ENCODE peak calls at places on chromosomes 3 and 15, in five cellular contexts. One of them, this sample, is unnamed.

GRCh38 chr3:172147113-172147818 is 107.9 kb downstream of the FNDC3B start:
- DNase-seq in K562: no peak
- DNase-seq in SK-N-SH: no peak
- DNase-seq in HepG2: no peak
- DNase-seq in GM12878: no peak
- DNase-seq in this sample: no peak

GRCh38 chr3:132643366-132643765 is 16.2 kb downstream of the ACAD11 start:
- DNase-seq in GM12878: no peak
- DNase-seq in HepG2: no peak
- DNase-seq in SK-N-SH: no peak
- DNase-seq in K562: no peak
- DNase-seq in this sample: no peak

GRCh38 chr3:113234028-113234427 is 22.7 kb downstream of the BOC start:
- DNase-seq in SK-N-SH: no peak
- DNase-seq in K562: no peak
- DNase-seq in GM12878: no peak
- DNase-seq in HepG2: no peak
- DNase-seq in this sample: no peak

GRCh38 chr3:192851821-192852352 is 65.8 kb downstream of the MB21D2 start:
- DNase-seq in K562: no peak
- DNase-seq in HepG2: peak; percentile 86
- DNase-seq in SK-N-SH: peak; percentile 46
- DNase-seq in GM12878: no peak
- DNase-seq in this sample: no peak

GRCh38 chr15:76913737-76914136 is 8.6 kb upstream of the SCAPER start:
- DNase-seq in K562: no peak
- DNase-seq in GM12878: no peak
- DNase-seq in HepG2: no peak
- DNase-seq in SK-N-SH: no peak
- DNase-seq in this sample: no peak

GRCh38 chr3:134325106-134325705 is 49.0 kb downstream of the AMOTL2 start:
- DNase-seq in GM12878: no peak
- DNase-seq in K562: no peak
- DNase-seq in SK-N-SH: no peak
- DNase-seq in HepG2: no peak
- DNase-seq in this sample: no peak

GRCh38 chr3:13884851-13885703 is 5.2 kb upstream of the WNT7A start:
- DNase-seq in K562: peak; percentile 82
- DNase-seq in GM12878: no peak
- DNase-seq in SK-N-SH: peak; percentile 72
- DNase-seq in HepG2: peak; percentile 36
- DNase-seq in this sample: peak; percentile 66

GRCh38 chr3:56799251-56799882 is 2.4 kb downstream of the ARHGEF3 start:
- DNase-seq in GM12878: no peak
- DNase-seq in SK-N-SH: peak; percentile 59
- DNase-seq in K562: peak; percentile 26
- DNase-seq in HepG2: peak; percentile 73
- DNase-seq in this sample: no peak

GRCh38 chr15:41564286-41564959 is 5.4 kb downstream of the TYRO3 start:
- DNase-seq in SK-N-SH: peak; percentile 88
- DNase-seq in HepG2: peak; percentile 78
- DNase-seq in GM12878: no peak
- DNase-seq in K562: peak; percentile 66
- DNase-seq in this sample: no peak

GRCh38 chr3:124926426-124927116 is 8.0 kb downstream of the MUC13 start:
- DNase-seq in K562: no peak
- DNase-seq in GM12878: no peak
- DNase-seq in HepG2: peak; percentile 19
- DNase-seq in SK-N-SH: no peak
- DNase-seq in this sample: no peak

GRCh38 chr15:100250166-100250800 is 91.5 kb downstream of the ADAMTS17 start:
- DNase-seq in GM12878: no peak
- DNase-seq in K562: no peak
- DNase-seq in HepG2: no peak
- DNase-seq in SK-N-SH: no peak
- DNase-seq in this sample: no peak

GRCh38 chr3:129795596-129795995 is 97.9 kb downstream of the TMCC1 start:
- DNase-seq in GM12878: no peak
- DNase-seq in HepG2: no peak
- DNase-seq in SK-N-SH: no peak
- DNase-seq in K562: no peak
- DNase-seq in this sample: no peak

GRCh38 chr3:197339841-197340520 is 41.6 kb upstream of the DLG1 start:
- DNase-seq in GM12878: no peak
- DNase-seq in K562: no peak
- DNase-seq in SK-N-SH: peak; percentile 77
- DNase-seq in HepG2: peak; percentile 43
- DNase-seq in this sample: no peak

GRCh38 chr3:17456036-17456435 is 286.4 kb downstream of the TBC1D5 start:
- DNase-seq in SK-N-SH: no peak
- DNase-seq in HepG2: no peak
- DNase-seq in GM12878: no peak
- DNase-seq in K562: no peak
- DNase-seq in this sample: no peak

GRCh38 chr3:105790534-105790933 is 78.3 kb downstream of the CBLB start:
- DNase-seq in GM12878: no peak
- DNase-seq in HepG2: no peak
- DNase-seq in K562: no peak
- DNase-seq in SK-N-SH: no peak
- DNase-seq in this sample: no peak

GRCh38 chr3:185490241-185490640 is 8.6 kb downstream of the TMEM41A start:
- DNase-seq in SK-N-SH: no peak
- DNase-seq in K562: no peak
- DNase-seq in HepG2: no peak
- DNase-seq in GM12878: no peak
- DNase-seq in this sample: no peak

GRCh38 chr3:71564361-71564760 is 19.2 kb downstream of the FOXP1 start:
- DNase-seq in GM12878: no peak
- DNase-seq in K562: no peak
- DNase-seq in SK-N-SH: no peak
- DNase-seq in HepG2: no peak
- DNase-seq in this sample: no peak

GRCh38 chr3:55885721-55886120 is 398.6 kb upstream of the WNT5A start:
- DNase-seq in HepG2: no peak
- DNase-seq in K562: no peak
- DNase-seq in GM12878: no peak
- DNase-seq in SK-N-SH: no peak
- DNase-seq in this sample: no peak

GRCh38 chr15:38323895-38324294 is 71.3 kb downstream of the SPRED1 start:
- DNase-seq in SK-N-SH: no peak
- DNase-seq in HepG2: no peak
- DNase-seq in K562: no peak
- DNase-seq in GM12878: no peak
- DNase-seq in this sample: no peak

GRCh38 chr3:172836390-172836997 is 86.0 kb downstream of the ECT2 start:
- DNase-seq in K562: peak; percentile 24
- DNase-seq in HepG2: peak; percentile 35
- DNase-seq in GM12878: no peak
- DNase-seq in SK-N-SH: peak; percentile 27
- DNase-seq in this sample: peak; percentile 19

GRCh38 chr15:39624806-39625205 is 43.9 kb downstream of the THBS1 start:
- DNase-seq in HepG2: peak; percentile 50
- DNase-seq in SK-N-SH: no peak
- DNase-seq in K562: no peak
- DNase-seq in GM12878: peak; percentile 45
- DNase-seq in this sample: no peak

GRCh38 chr15:64911317-64912186 is at the start of gene ANKDD1A:
- DNase-seq in SK-N-SH: peak; percentile 98
- DNase-seq in HepG2: no peak
- DNase-seq in GM12878: no peak
- DNase-seq in K562: peak; percentile 72
- DNase-seq in this sample: peak; percentile 68
- TF ChIP-seq FOXM1 in SK-N-SH: no peak
- TF ChIP-seq FOXM1 in HepG2: no peak
- TF ChIP-seq FOXM1 in GM12878: no peak
- TF ChIP-seq FOXM1 in K562: no peak
- TF ChIP-seq FOXM1 in this sample: no peak

DNA sequence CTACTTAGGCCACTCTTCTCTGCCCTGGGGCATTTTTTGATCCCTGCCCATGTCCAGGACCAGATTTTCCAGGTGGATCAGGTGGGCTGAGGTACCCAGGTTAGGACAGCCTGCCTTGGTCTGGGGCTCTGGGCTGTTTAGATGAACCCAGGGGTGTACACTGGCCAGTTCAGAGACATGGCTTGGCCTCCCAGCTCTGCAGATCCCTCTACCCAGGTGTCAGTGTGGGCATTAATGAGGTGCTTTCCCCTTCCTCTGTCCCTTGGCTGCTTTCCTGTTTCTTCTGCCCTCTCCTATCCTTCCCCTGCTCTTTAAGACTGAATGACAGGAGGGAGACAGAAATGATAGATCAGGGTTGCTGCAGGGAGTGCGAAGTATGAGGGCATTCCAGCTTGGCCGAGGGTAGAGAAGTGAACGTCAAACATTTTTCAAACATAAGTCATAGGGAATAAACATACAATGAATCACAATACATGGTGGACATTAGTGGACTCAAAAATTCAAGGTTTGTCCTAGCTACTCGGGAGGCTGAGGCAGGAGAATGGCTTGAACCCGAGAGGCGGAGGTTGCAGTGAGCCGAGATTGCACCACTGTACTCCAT is 30.5 kb downstream of the RTP1 start:
- DNase-seq in K562: no peak
- DNase-seq in GM12878: no peak
- DNase-seq in HepG2: no peak
- DNase-seq in SK-N-SH: no peak
- DNase-seq in this sample: no peak
- TF ChIP-seq FOXM1 in K562: no peak
- TF ChIP-seq FOXM1 in GM12878: no peak
- TF ChIP-seq FOXM1 in HepG2: no peak
- TF ChIP-seq FOXM1 in SK-N-SH: no peak
- TF ChIP-seq FOXM1 in this sample: no peak

DNA sequence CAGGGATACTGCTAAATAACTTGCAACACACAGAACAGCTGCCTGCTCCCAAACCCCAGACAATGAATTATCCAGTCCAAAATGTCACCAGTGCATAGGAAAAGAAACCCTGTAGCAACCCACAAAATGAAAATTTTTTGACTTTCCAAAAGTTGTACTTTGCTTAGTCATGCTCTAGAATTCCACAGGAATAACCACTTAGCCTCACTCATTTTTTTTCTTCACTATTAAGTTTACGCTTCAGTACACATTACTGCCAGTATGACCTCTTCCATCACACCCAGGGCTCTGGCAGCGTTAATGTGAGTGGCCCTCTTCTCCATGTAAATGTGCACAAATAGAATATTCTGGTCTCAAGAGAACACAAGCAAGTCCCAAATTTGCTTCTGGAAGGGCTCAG is 259.8 kb downstream of the MAGI1 start:
- DNase-seq in HepG2: no peak
- DNase-seq in K562: no peak
- DNase-seq in GM12878: no peak
- DNase-seq in SK-N-SH: no peak
- DNase-seq in this sample: peak; percentile 27
- TF ChIP-seq FOXM1 in HepG2: no peak
- TF ChIP-seq FOXM1 in K562: no peak
- TF ChIP-seq FOXM1 in GM12878: no peak
- TF ChIP-seq FOXM1 in SK-N-SH: no peak
- TF ChIP-seq FOXM1 in this sample: no peak

GRCh38 chr15:67125589-67126502 is 60.4 kb downstream of the SMAD3 start:
- DNase-seq in HepG2: no peak
- DNase-seq in GM12878: no peak
- DNase-seq in SK-N-SH: no peak
- DNase-seq in K562: peak; percentile 42
- DNase-seq in this sample: no peak

GRCh38 chr15:67127334-67127664 is 61.9 kb downstream of the SMAD3 start:
- DNase-seq in HepG2: no peak
- DNase-seq in GM12878: no peak
- DNase-seq in SK-N-SH: no peak
- DNase-seq in K562: no peak
- DNase-seq in this sample: no peak

GRCh38 chr15:67126551-67127333 is 61.3 kb downstream of the SMAD3 start:
- DNase-seq in GM12878: no peak
- DNase-seq in HepG2: peak; percentile 72
- DNase-seq in SK-N-SH: no peak
- DNase-seq in K562: no peak
- DNase-seq in this sample: no peak

GRCh38 chr15:67130166-67130565 is 64.8 kb downstream of the SMAD3 start:
- DNase-seq in HepG2: no peak
- DNase-seq in K562: no peak
- DNase-seq in GM12878: no peak
- DNase-seq in SK-N-SH: no peak
- DNase-seq in this sample: no peak

DNA sequence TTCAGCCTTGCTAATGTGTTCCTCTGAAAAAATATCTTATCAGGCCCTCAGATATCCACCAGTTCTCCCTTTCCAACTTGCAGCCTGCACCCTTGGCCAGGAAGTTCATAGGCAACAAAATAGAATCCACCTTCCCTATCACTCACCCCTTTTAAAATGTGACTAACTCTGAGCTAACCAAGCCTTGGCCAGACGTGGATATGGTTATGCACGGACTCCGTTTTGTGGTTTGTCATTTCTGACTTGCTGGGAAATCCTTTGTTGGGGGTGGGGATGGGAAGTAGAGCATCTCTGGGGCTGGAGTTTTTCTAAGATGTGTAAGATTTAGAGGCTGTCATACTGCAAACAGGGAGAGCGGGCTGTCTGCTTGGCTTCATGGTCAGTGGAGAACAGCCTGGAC is 62.5 kb downstream of the SMAD3 start:
- DNase-seq in HepG2: no peak
- DNase-seq in SK-N-SH: no peak
- DNase-seq in K562: no peak
- DNase-seq in GM12878: no peak
- DNase-seq in this sample: no peak
- TF ChIP-seq FOXM1 in HepG2: no peak
- TF ChIP-seq FOXM1 in SK-N-SH: peak; percentile 93
- TF ChIP-seq FOXM1 in K562: no peak
- TF ChIP-seq FOXM1 in GM12878: no peak
- TF ChIP-seq FOXM1 in this sample: no peak

This sample was measured in HEK293T.